ENCODE peak calls at places on chromosomes 16 and 17, in five cellular contexts. One of them, this sample, is unnamed.

GRCh38 chr17:64357191-64357981 is 33.3 kb downstream of the PECAM1 start:
- DNase-seq in stomach: no peak
- DNase-seq in upper lobe of left lung: peak
- DNase-seq in GM12878: no peak
- DNase-seq in sigmoid colon: peak
- DNase-seq in this sample: peak

GRCh38 chr17:55264273-55264639 is 504 bp upstream of the HLF start:
- DNase-seq in stomach: no peak
- DNase-seq in upper lobe of left lung: no peak
- DNase-seq in GM12878: no peak
- DNase-seq in sigmoid colon: no peak
- DNase-seq in this sample: no peak

GRCh38 chr17:45782889-45783592 is 1.1 kb upstream of the CRHR1 start:
- DNase-seq in stomach: no peak
- DNase-seq in upper lobe of left lung: no peak
- DNase-seq in GM12878: no peak
- DNase-seq in sigmoid colon: no peak
- DNase-seq in this sample: no peak

GRCh38 chr17:45221081-45221996 is at the start of gene FMNL1:
- DNase-seq in stomach: peak
- DNase-seq in upper lobe of left lung: peak
- DNase-seq in GM12878: no peak
- DNase-seq in sigmoid colon: no peak
- DNase-seq in this sample: no peak

GRCh38 chr16:66553223-66553622 is 847 bp downstream of the CKLF start:
- DNase-seq in stomach: peak
- DNase-seq in upper lobe of left lung: peak
- DNase-seq in GM12878: no peak
- DNase-seq in sigmoid colon: no peak
- DNase-seq in this sample: no peak

GRCh38 chr16:1560866-1561265 is 27.4 kb downstream of the TMEM204 start:
- DNase-seq in stomach: no peak
- DNase-seq in upper lobe of left lung: no peak
- DNase-seq in GM12878: no peak
- DNase-seq in sigmoid colon: no peak
- DNase-seq in this sample: no peak

GRCh38 chr17:61251939-61252865 is 147.4 kb upstream of the TBX2 start:
- DNase-seq in stomach: peak
- DNase-seq in upper lobe of left lung: peak
- DNase-seq in GM12878: no peak
- DNase-seq in sigmoid colon: peak
- DNase-seq in this sample: peak

GRCh38 chr17:36907407-36907806 is 29.9 kb upstream of the LHX1 start:
- DNase-seq in stomach: no peak
- DNase-seq in upper lobe of left lung: no peak
- DNase-seq in GM12878: no peak
- DNase-seq in sigmoid colon: no peak
- DNase-seq in this sample: no peak

GRCh38 chr17:65538679-65539529 is 22.5 kb downstream of the AXIN2 start:
- DNase-seq in stomach: no peak
- DNase-seq in upper lobe of left lung: no peak
- DNase-seq in GM12878: no peak
- DNase-seq in sigmoid colon: no peak
- DNase-seq in this sample: no peak

GRCh38 chr16:637081-638018 is 1.2 kb upstream of the METTL26 start:
- DNase-seq in stomach: peak
- DNase-seq in upper lobe of left lung: peak
- DNase-seq in GM12878: no peak
- DNase-seq in sigmoid colon: peak
- DNase-seq in this sample: peak

GRCh38 chr16:84950906-84951305 is 60.4 kb downstream of the ZDHHC7 start:
- DNase-seq in stomach: no peak
- DNase-seq in upper lobe of left lung: no peak
- DNase-seq in GM12878: no peak
- DNase-seq in sigmoid colon: no peak
- DNase-seq in this sample: no peak

GRCh38 chr16:81625544-81626152 is 153.4 kb upstream of the PLCG2 start:
- DNase-seq in stomach: peak
- DNase-seq in upper lobe of left lung: peak
- DNase-seq in GM12878: no peak
- DNase-seq in sigmoid colon: peak
- DNase-seq in this sample: peak

GRCh38 chr16:86044241-86044671 is 145.3 kb downstream of the IRF8 start:
- DNase-seq in stomach: peak
- DNase-seq in upper lobe of left lung: no peak
- DNase-seq in GM12878: no peak
- DNase-seq in sigmoid colon: peak
- DNase-seq in this sample: no peak

GRCh38 chr16:57929250-57929649 is 41.7 kb downstream of the CNGB1 start:
- DNase-seq in stomach: no peak
- DNase-seq in upper lobe of left lung: no peak
- DNase-seq in GM12878: no peak
- DNase-seq in sigmoid colon: no peak
- DNase-seq in this sample: no peak

GRCh38 chr16:66133641-66134402 is 232.7 kb upstream of the CDH5 start:
- DNase-seq in stomach: no peak
- DNase-seq in upper lobe of left lung: no peak
- DNase-seq in GM12878: no peak
- DNase-seq in sigmoid colon: no peak
- DNase-seq in this sample: no peak

GRCh38 chr16:86816930-86817625 is 238.7 kb downstream of the FOXL1 start:
- DNase-seq in stomach: no peak
- DNase-seq in upper lobe of left lung: no peak
- DNase-seq in GM12878: no peak
- DNase-seq in sigmoid colon: no peak
- DNase-seq in this sample: no peak

GRCh38 chr16:25124503-25124902 is 13.0 kb downstream of the LCMT1 start:
- DNase-seq in stomach: no peak
- DNase-seq in upper lobe of left lung: no peak
- DNase-seq in GM12878: no peak
- DNase-seq in sigmoid colon: no peak
- DNase-seq in this sample: no peak

GRCh38 chr16:49696414-49697101 is 159.4 kb downstream of the ZNF423 start:
- DNase-seq in stomach: no peak
- DNase-seq in upper lobe of left lung: no peak
- DNase-seq in GM12878: no peak
- DNase-seq in sigmoid colon: no peak
- DNase-seq in this sample: no peak

GRCh38 chr17:35747540-35748017 is 5.5 kb downstream of the GAS2L2 start:
- DNase-seq in stomach: peak
- DNase-seq in upper lobe of left lung: peak
- DNase-seq in GM12878: peak
- DNase-seq in sigmoid colon: peak
- DNase-seq in this sample: no peak

DNA sequence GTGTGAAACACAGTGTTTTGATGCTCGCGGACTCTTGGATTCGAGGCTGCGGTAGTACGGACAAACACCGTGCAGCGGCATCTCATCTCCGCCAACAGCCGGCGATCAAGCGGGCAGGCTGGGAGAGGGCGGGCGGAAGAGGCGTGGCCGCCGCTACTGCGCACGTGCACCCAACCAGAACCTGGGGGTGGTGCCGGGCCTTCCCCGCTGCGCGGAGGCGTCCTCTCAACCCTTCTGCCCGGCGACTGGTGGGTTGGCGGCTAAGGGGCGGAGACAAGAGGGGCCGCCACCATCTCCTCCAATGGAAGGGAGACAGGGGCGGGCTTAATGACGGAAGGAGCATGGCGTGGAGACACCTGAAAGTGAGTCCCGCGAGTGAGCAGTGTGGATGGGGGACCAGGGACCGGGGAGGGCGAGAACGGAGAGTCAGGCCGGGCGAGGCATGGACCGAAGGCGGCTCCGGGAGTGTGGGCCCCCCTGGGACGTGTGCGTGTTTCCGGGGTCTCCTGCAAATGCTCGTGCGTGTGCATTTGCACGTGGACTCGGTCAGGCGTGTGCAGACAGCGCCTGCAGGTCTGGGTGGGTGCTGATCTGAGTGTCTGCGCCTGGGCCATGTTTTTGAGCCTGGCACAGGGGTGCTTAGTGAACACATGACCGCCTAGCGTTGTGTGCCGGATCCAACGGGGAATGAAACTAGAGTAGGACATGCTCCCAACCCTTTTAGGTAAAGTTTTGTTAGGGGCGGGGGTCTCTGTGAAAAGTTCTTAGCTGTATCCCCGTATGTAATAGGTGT is at the start of gene DHODH:
- DNase-seq in stomach: peak
- DNase-seq in upper lobe of left lung: peak
- DNase-seq in GM12878: peak
- DNase-seq in sigmoid colon: peak
- DNase-seq in this sample: peak
- TF ChIP-seq POLR2A in stomach: no peak
- TF ChIP-seq POLR2A in upper lobe of left lung: no peak
- TF ChIP-seq POLR2A in GM12878: peak
- TF ChIP-seq POLR2A in sigmoid colon: no peak
- TF ChIP-seq POLR2A in this sample: no peak

GRCh38 chr17:41620583-41621434 is 3.6 kb downstream of the KRT17 start:
- DNase-seq in stomach: no peak
- DNase-seq in upper lobe of left lung: no peak
- DNase-seq in GM12878: no peak
- DNase-seq in sigmoid colon: peak
- DNase-seq in this sample: no peak

GRCh38 chr17:41621916-41622315 is 2.5 kb downstream of the KRT17 start:
- DNase-seq in stomach: no peak
- DNase-seq in upper lobe of left lung: no peak
- DNase-seq in GM12878: no peak
- DNase-seq in sigmoid colon: peak
- DNase-seq in this sample: no peak

GRCh38 chr17:41625602-41626001 is 1.2 kb upstream of the KRT17 start:
- DNase-seq in stomach: no peak
- DNase-seq in upper lobe of left lung: no peak
- DNase-seq in GM12878: no peak
- DNase-seq in sigmoid colon: peak
- DNase-seq in this sample: peak

GRCh38 chr17:41627316-41628072 is 3.1 kb upstream of the KRT17 start:
- DNase-seq in stomach: no peak
- DNase-seq in upper lobe of left lung: no peak
- DNase-seq in GM12878: no peak
- DNase-seq in sigmoid colon: no peak
- DNase-seq in this sample: no peak

GRCh38 chr17:41624208-41625101 is at the start of gene KRT17:
- DNase-seq in stomach: no peak
- DNase-seq in upper lobe of left lung: peak
- DNase-seq in GM12878: no peak
- DNase-seq in sigmoid colon: peak
- DNase-seq in this sample: peak
- TF ChIP-seq EP300 in stomach: no peak
- TF ChIP-seq EP300 in upper lobe of left lung: no peak
- TF ChIP-seq EP300 in GM12878: no peak
- TF ChIP-seq EP300 in sigmoid colon: no peak
- TF ChIP-seq EP300 in this sample: no peak

DNA sequence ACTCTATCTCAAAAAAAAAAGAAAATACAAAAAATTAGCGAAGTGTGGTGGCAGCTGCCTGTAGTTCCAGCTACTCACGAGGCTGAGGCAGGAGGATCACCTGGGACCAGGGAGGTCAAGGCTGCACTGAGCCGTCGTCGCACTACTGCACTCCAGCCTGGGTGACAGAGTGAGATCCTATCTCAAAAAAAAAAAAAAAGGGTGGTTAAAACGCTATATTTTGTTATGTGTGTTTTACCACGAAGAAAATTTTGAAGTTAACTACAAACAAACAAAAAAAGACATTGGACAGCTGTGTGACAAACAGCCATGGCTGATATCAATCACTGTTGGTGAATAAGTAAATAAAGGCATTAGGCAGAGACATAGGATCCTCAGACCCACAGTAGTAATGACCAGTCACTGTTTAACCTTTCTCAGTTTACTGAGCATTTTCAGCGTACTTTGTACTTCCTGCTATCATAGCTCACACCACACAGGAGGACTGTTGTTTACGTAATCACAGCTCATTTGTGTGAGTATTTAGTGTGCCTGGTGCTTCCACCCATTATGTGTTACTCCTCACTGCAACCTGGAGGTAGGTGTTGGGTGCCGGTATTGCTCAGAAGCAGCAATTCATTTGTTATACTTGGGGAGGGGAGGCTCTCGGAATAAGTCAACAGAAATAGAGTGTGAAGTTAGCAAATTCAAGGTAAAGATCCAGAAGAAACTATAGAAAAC is 55.4 kb downstream of the COPRS start:
- DNase-seq in stomach: no peak
- DNase-seq in upper lobe of left lung: no peak
- DNase-seq in GM12878: no peak
- DNase-seq in sigmoid colon: no peak
- DNase-seq in this sample: no peak
- TF ChIP-seq POLR2AphosphoS5 in stomach: peak
- TF ChIP-seq POLR2AphosphoS5 in upper lobe of left lung: no peak
- TF ChIP-seq POLR2AphosphoS5 in GM12878: no peak
- TF ChIP-seq POLR2AphosphoS5 in sigmoid colon: no peak
- TF ChIP-seq POLR2AphosphoS5 in this sample: no peak

GRCh38 chr17:41667280-41668008 is 21.2 kb upstream of the EIF1 start:
- DNase-seq in stomach: no peak
- DNase-seq in upper lobe of left lung: no peak
- DNase-seq in GM12878: no peak
- DNase-seq in sigmoid colon: peak
- DNase-seq in this sample: no peak
- TF ChIP-seq POLR2A in stomach: no peak
- TF ChIP-seq POLR2A in upper lobe of left lung: no peak
- TF ChIP-seq POLR2A in GM12878: no peak
- TF ChIP-seq POLR2A in sigmoid colon: no peak
- TF ChIP-seq POLR2A in this sample: no peak

GRCh38 chr17:39152134-39152884 is 872 bp upstream of the PLXDC1 start:
- DNase-seq in stomach: no peak
- DNase-seq in upper lobe of left lung: no peak
- DNase-seq in GM12878: no peak
- DNase-seq in sigmoid colon: peak
- DNase-seq in this sample: no peak

GRCh38 chr17:39150795-39151679 is at the start of gene PLXDC1:
- DNase-seq in stomach: no peak
- DNase-seq in upper lobe of left lung: no peak
- DNase-seq in GM12878: no peak
- DNase-seq in sigmoid colon: no peak
- DNase-seq in this sample: no peak

GRCh38 chr17:39151680-39152058 is 232 bp upstream of the PLXDC1 start:
- DNase-seq in stomach: no peak
- DNase-seq in upper lobe of left lung: no peak
- DNase-seq in GM12878: no peak
- DNase-seq in sigmoid colon: peak
- DNase-seq in this sample: no peak

GRCh38 chr17:39155654-39156053 is 4.2 kb upstream of the PLXDC1 start:
- DNase-seq in stomach: no peak
- DNase-seq in upper lobe of left lung: no peak
- DNase-seq in GM12878: no peak
- DNase-seq in sigmoid colon: no peak
- DNase-seq in this sample: no peak

GRCh38 chr17:39153541-39154111 is 2.2 kb upstream of the PLXDC1 start:
- DNase-seq in stomach: peak
- DNase-seq in upper lobe of left lung: peak
- DNase-seq in GM12878: peak
- DNase-seq in sigmoid colon: peak
- DNase-seq in this sample: peak
- TF ChIP-seq EP300 in stomach: no peak
- TF ChIP-seq EP300 in upper lobe of left lung: no peak
- TF ChIP-seq EP300 in GM12878: no peak
- TF ChIP-seq EP300 in sigmoid colon: no peak
- TF ChIP-seq EP300 in this sample: no peak